ENCODE peak calls at places on chromosome 21, in ten cellular contexts. C is T-helper 2 cell; Q is IMR-90; H is stomach; L is activated CD4-positive, alpha-beta T cell treated with anti-CD3 and anti-CD28 coated beads, Interleukin-2, amount 50 U/mL, for 1 hour; N is dermis blood vessel endothelial cell; U is activated T-helper 1 cell treated with anti-CD3 and anti-CD28 coated beads, Interleukin-2, amount 50 U/mL, for 16 hours; S is occipital lobe; X is kidney epithelial cell; P is ovary. R is an unnamed sample.

GRCh38 chr21:32185726-32186125 is 93.1 kb downstream of the MIS18A start:
- DNase-seq in C (no peak), Q (no peak), H (no peak), L (no peak), N (no peak), U (no peak), S (no peak), X (no peak), P (no peak), R (no peak)

GRCh38 chr21:26965567-26966359 is 1.1 kb downstream of the ADAMTS5 start:
- DNase-seq in C (no peak), Q (peak), H (peak), L (no peak), N (no peak), U (no peak), S (no peak), X (no peak), P (peak), R (no peak)

GRCh38 chr21:33686386-33686785 is 44.1 kb downstream of the ITSN1 start:
- DNase-seq in C (no peak), Q (no peak), H (no peak), L (no peak), N (no peak), U (no peak), S (no peak), X (no peak), P (no peak), R (no peak)

GRCh38 chr21:33305344-33305671 is 19.5 kb upstream of the IFNAR1 start:
- DNase-seq in C (no peak), Q (no peak), H (no peak), L (no peak), N (no peak), U (no peak), S (no peak), X (no peak), P (no peak), R (no peak)

GRCh38 chr21:40846057-40846456 is 901 bp downstream of the DSCAM start:
- DNase-seq in C (no peak), Q (no peak), H (no peak), L (no peak), N (no peak), U (no peak), S (no peak), X (no peak), P (no peak), R (no peak)

GRCh38 chr21:42840411-42841155 is 38.8 kb downstream of the WDR4 start:
- DNase-seq in C (no peak), Q (no peak), H (no peak), L (no peak), N (no peak), U (no peak), S (no peak), X (no peak), P (no peak), R (no peak)

GRCh38 chr21:37136261-37136660 is 63.2 kb downstream of the TTC3 start:
- DNase-seq in C (peak), Q (no peak), H (no peak), L (no peak), N (no peak), U (no peak), S (no peak), X (no peak), P (no peak), R (no peak)

GRCh38 chr21:42120056-42120903 is 49.2 kb downstream of the UMODL1 start:
- DNase-seq in C (no peak), Q (no peak), H (no peak), L (no peak), N (no peak), U (no peak), S (no peak), X (no peak), P (no peak), R (no peak)

GRCh38 chr21:45768741-45769049 is 125.2 kb downstream of the PCBP3 start:
- DNase-seq in C (peak), Q (no peak), H (no peak), L (no peak), N (no peak), U (no peak), S (no peak), X (no peak), P (no peak), R (no peak)

GRCh38 chr21:44691686-44692085 is 5.3 kb upstream of the KRTAP10-12 start:
- DNase-seq in C (no peak), Q (no peak), H (no peak), L (no peak), N (no peak), U (no peak), S (no peak), X (no peak), P (no peak), R (no peak)

GRCh38 chr21:18384771-18385170 is 18.8 kb downstream of the TMPRSS15 start:
- DNase-seq in C (no peak), Q (no peak), H (no peak), L (no peak), N (peak), U (no peak), S (no peak), X (no peak), P (no peak), R (peak)

GRCh38 chr21:41768371-41769042 is 1.7 kb upstream of the RIPK4 start:
- DNase-seq in C (no peak), Q (peak), H (peak), L (peak), N (peak), U (no peak), S (no peak), X (peak), P (no peak), R (no peak)

GRCh38 chr21:42312626-42313104 is 2.5 kb downstream of the TFF3 start:
- DNase-seq in C (no peak), Q (no peak), H (no peak), L (no peak), N (no peak), U (no peak), S (no peak), X (no peak), P (no peak), R (no peak)

GRCh38 chr21:46128983-46129571 is 26.3 kb downstream of the FTCD start:
- DNase-seq in C (no peak), Q (no peak), H (no peak), L (no peak), N (no peak), U (no peak), S (no peak), X (no peak), P (peak), R (no peak)

GRCh38 chr21:32190491-32191144 is 88.2 kb downstream of the MIS18A start:
- DNase-seq in C (no peak), Q (no peak), H (no peak), L (no peak), N (no peak), U (no peak), S (no peak), X (no peak), P (no peak), R (no peak)

GRCh38 chr21:34027727-34028461 is 45.5 kb upstream of the MRPS6 start:
- DNase-seq in C (no peak), Q (no peak), H (no peak), L (no peak), N (no peak), U (no peak), S (no peak), X (no peak), P (no peak), R (no peak)

GRCh38 chr21:36320421-36321324 is 676 bp downstream of the MORC3 start:
- DNase-seq in C (peak), Q (peak), H (peak), L (no peak), N (peak), U (no peak), S (peak), X (no peak), P (peak), R (peak)

GRCh38 chr21:19475525-19475924 is 1071.9 kb upstream of the TMPRSS15 start:
- DNase-seq in C (no peak), Q (no peak), H (no peak), L (no peak), N (no peak), U (no peak), S (no peak), X (no peak), P (no peak), R (peak)

GRCh38 chr21:45262616-45263015 is 25.1 kb downstream of the POFUT2 start:
- DNase-seq in C (no peak), Q (no peak), H (peak), L (no peak), N (peak), U (no peak), S (no peak), X (no peak), P (no peak), R (no peak)

GRCh38 chr21:42343963-42344510 is 6.8 kb downstream of the TFF2 start:
- DNase-seq in C (no peak), Q (no peak), H (no peak), L (no peak), N (no peak), U (no peak), S (no peak), X (no peak), P (no peak), R (no peak)

GRCh38 chr21:33300701-33301631 is 23.8 kb upstream of the IFNAR1 start:
- DNase-seq in C (no peak), Q (no peak), H (no peak), L (no peak), N (peak), U (no peak), S (no peak), X (no peak), P (no peak), R (no peak)

GRCh38 chr21:46168659-46169386 is 13.4 kb upstream of the FTCD start:
- DNase-seq in C (no peak), Q (no peak), H (no peak), L (no peak), N (no peak), U (no peak), S (no peak), X (no peak), P (no peak), R (no peak)

GRCh38 chr21:28779914-28780313 is 212.8 kb downstream of the LTN1 start:
- DNase-seq in C (no peak), Q (no peak), H (no peak), L (no peak), N (no peak), U (no peak), S (no peak), X (no peak), P (no peak), R (no peak)

GRCh38 chr21:16533692-16534407 is 804.1 kb downstream of the USP25 start:
- DNase-seq in C (no peak), Q (no peak), H (no peak), L (no peak), N (no peak), U (no peak), S (no peak), X (no peak), P (no peak), R (no peak)

GRCh38 chr21:28974531-28975227 is 18.0 kb downstream of the LTN1 start:
- DNase-seq in C (no peak), Q (no peak), H (no peak), L (no peak), N (no peak), U (no peak), S (no peak), X (no peak), P (no peak), R (no peak)

GRCh38 chr21:41584603-41585176 is 76.7 kb upstream of the TMPRSS2 start:
- DNase-seq in C (peak), Q (no peak), H (peak), L (no peak), N (no peak), U (no peak), S (no peak), X (no peak), P (no peak), R (no peak)

GRCh38 chr21:43193651-43194302 is 25.0 kb downstream of the CRYAA start:
- DNase-seq in C (no peak), Q (peak), H (no peak), L (no peak), N (no peak), U (no peak), S (no peak), X (peak), P (no peak), R (peak)

GRCh38 chr21:30227633-30228404 is 11.9 kb upstream of the CLDN8 start:
- DNase-seq in C (no peak), Q (peak), H (no peak), L (no peak), N (no peak), U (no peak), S (no peak), X (peak), P (no peak), R (peak)

GRCh38 chr21:45482899-45483821 is 59.1 kb downstream of the SLC19A1 start:
- DNase-seq in C (peak), Q (no peak), H (no peak), L (peak), N (no peak), U (no peak), S (no peak), X (no peak), P (no peak), R (no peak)

GRCh38 chr21:33817663-33818433 is 97.8 kb downstream of the ATP5PO start:
- DNase-seq in C (no peak), Q (no peak), H (no peak), L (no peak), N (no peak), U (no peak), S (no peak), X (no peak), P (no peak), R (no peak)

R was measured in HTR-8/SVneo.